ENCODE peak calls at places on chromosomes 4 and X, in seven cellular contexts. O is EL; A is fibroblast of lung; L is tibial nerve; M is uterus; P is stimulated activated CD8-positive, alpha-beta memory T cell treated with anti-CD3 and anti-CD28 coated beads, Interleukin-7, amount 100 ng/mL, for 48 hours; I is endothelial cell. V is an unnamed sample.

GRCh38 chr4:3407930-3408792 is 33.6 kb upstream of the HGFAC start:
- DNase-seq in A (no peak), P (no peak), O (no peak), L (no peak), M (peak), I (no peak), V (peak)

GRCh38 chrX:68307767-68308166 is 125.5 kb downstream of the OPHN1 start:
- DNase-seq in A (peak), I (no peak), M (no peak), P (no peak), O (peak), L (peak), V (no peak)

GRCh38 chr4:121272526-121272925 is 108.3 kb downstream of the QRFPR start:
- DNase-seq in A (peak), O (peak), P (no peak), L (no peak), M (no peak), I (no peak), V (no peak)

GRCh38 chr4:102761478-102761790 is 666 bp upstream of the MANBA start:
- DNase-seq in I (no peak), L (peak), O (no peak), M (no peak), P (no peak), A (peak), V (no peak)

GRCh38 chr4:72924814-72925213 is 144.7 kb downstream of the COX18 start:
- DNase-seq in L (no peak), A (no peak), M (no peak), P (no peak), O (no peak), I (no peak), V (no peak)

GRCh38 chrX:129768586-129769466 is 10.9 kb upstream of the SASH3 start:
- DNase-seq in I (no peak), P (no peak), O (no peak), L (no peak), M (no peak), A (peak), V (no peak)

GRCh38 chr4:113957961-113958360 is 21.5 kb downstream of the ARSJ start:
- DNase-seq in A (peak), O (no peak), M (no peak), P (no peak), L (no peak), I (no peak), V (no peak)

GRCh38 chr4:5959221-5959982 is 58.8 kb downstream of the C4orf50 start:
- DNase-seq in I (no peak), O (no peak), L (no peak), P (no peak), M (no peak), A (no peak), V (no peak)

GRCh38 chr4:185138161-185138560 is 4.9 kb upstream of the SLC25A4 start:
- DNase-seq in I (no peak), M (no peak), O (no peak), P (no peak), L (no peak), A (no peak), V (no peak)

GRCh38 chr4:140841186-140841585 is 85.0 kb upstream of the TBC1D9 start:
- DNase-seq in I (no peak), O (no peak), P (no peak), M (no peak), L (no peak), A (no peak), V (no peak)

GRCh38 chr4:81723927-81724587 is 252.3 kb upstream of the RASGEF1B start:
- DNase-seq in M (peak), P (no peak), O (no peak), L (peak), I (no peak), A (peak), V (no peak)

GRCh38 chrX:54492340-54492739 is 3.7 kb downstream of the FGD1 start:
- DNase-seq in L (no peak), M (peak), A (peak), P (no peak), O (peak), I (no peak), V (peak)

GRCh38 chr4:177250056-177250696 is 59.5 kb upstream of the NEIL3 start:
- DNase-seq in A (peak), L (peak), O (peak), M (no peak), I (peak), P (peak), V (peak)